ENCODE peak calls at places on chromosome 12, in seven cellular contexts. C is WTC11, Z is HCT116, L is HepG2, V is HEK293T, B is H1, G is GM12878. N is an unnamed sample.

GRCh38 chr12:49059385-49060232 is 985 bp downstream of the KMT2D start:
- DNase-seq in C (peak; percentile 54), Z (no peak), L (no peak), V (peak; percentile 34), B (no peak), G (no peak), N (peak; percentile 55)

GRCh38 chr12:6987956-6988573 is 17.4 kb downstream of the EMG1 start:
- DNase-seq in C (no peak), Z (no peak), L (no peak), V (no peak), B (no peak), G (no peak), N (no peak)

GRCh38 chr12:93134175-93134574 is 205.1 kb upstream of the EEA1 start:
- DNase-seq in C (no peak), Z (no peak), L (no peak), V (no peak), B (no peak), G (no peak), N (no peak)

GRCh38 chr12:104090685-104091084 is 26.4 kb downstream of the HCFC2 start:
- DNase-seq in C (no peak), Z (no peak), L (no peak), V (no peak), B (no peak), G (no peak), N (peak; percentile 15)

GRCh38 chr12:72276212-72276865 is 4.2 kb downstream of the TRHDE start:
- DNase-seq in C (no peak), Z (no peak), L (no peak), V (no peak), B (no peak), G (no peak), N (no peak)

GRCh38 chr12:1839464-1839863 is 19.1 kb downstream of the LRTM2 start:
- DNase-seq in C (no peak), Z (no peak), L (no peak), V (no peak), B (no peak), G (no peak), N (no peak)

GRCh38 chr12:22700126-22700525 is 75.2 kb downstream of the ETNK1 start:
- DNase-seq in C (no peak), Z (no peak), L (no peak), V (no peak), B (no peak), G (no peak), N (no peak)

GRCh38 chr12:69392146-69392928 is 32.8 kb downstream of the YEATS4 start:
- DNase-seq in C (no peak), Z (no peak), L (no peak), V (no peak), B (no peak), G (no peak), N (no peak)

GRCh38 chr12:55955800-55956508 is 9.9 kb downstream of the PMEL start:
- DNase-seq in C (no peak), Z (peak; percentile 88), L (peak; percentile 48), V (no peak), B (no peak), G (no peak), N (peak; percentile 43)

GRCh38 chr12:130336723-130337475 is 788 bp upstream of the PIWIL1 start:
- DNase-seq in C (no peak), Z (no peak), L (no peak), V (no peak), B (no peak), G (no peak), N (no peak)

GRCh38 chr12:66919466-66919865 is 240.6 kb upstream of the GRIP1 start:
- DNase-seq in C (no peak), Z (no peak), L (no peak), V (no peak), B (no peak), G (no peak), N (no peak)

GRCh38 chr12:87283111-87283510 is 746.1 kb downstream of the C12orf50 start:
- DNase-seq in C (no peak), Z (no peak), L (no peak), V (no peak), B (no peak), G (no peak), N (no peak)

GRCh38 chr12:107684990-107685359 is 624 bp upstream of the PWP1 start:
- DNase-seq in C (no peak), Z (peak; percentile 23), L (peak; percentile 96), V (peak; percentile 36), B (no peak), G (no peak), N (peak; percentile 61)

GRCh38 chr12:27193854-27194544 is 50.1 kb upstream of the STK38L start:
- DNase-seq in C (no peak), Z (no peak), L (no peak), V (no peak), B (no peak), G (no peak), N (no peak)

GRCh38 chr12:76085159-76085868 is 829 bp upstream of the NAP1L1 start:
- DNase-seq in C (no peak), Z (no peak), L (no peak), V (no peak), B (no peak), G (no peak), N (no peak)

GRCh38 chr12:90585640-90586304 is 369.2 kb downstream of the CCER1 start:
- DNase-seq in C (no peak), Z (no peak), L (no peak), V (no peak), B (no peak), G (no peak), N (no peak)

GRCh38 chr12:107653519-107653918 is 32.1 kb upstream of the PWP1 start:
- DNase-seq in C (no peak), Z (no peak), L (no peak), V (no peak), B (no peak), G (no peak), N (no peak)

GRCh38 chr12:76249501-76249900 is 98.7 kb downstream of the BBS10 start:
- DNase-seq in C (no peak), Z (no peak), L (no peak), V (no peak), B (no peak), G (no peak), N (no peak)

GRCh38 chr12:9387450-9387849 is 179.3 kb upstream of the PZP start:
- DNase-seq in C (no peak), Z (no peak), L (no peak), V (no peak), B (no peak), G (no peak), N (no peak)

GRCh38 chr12:124639407-124639806 is 72.0 kb upstream of the NCOR2 start:
- DNase-seq in C (no peak), Z (no peak), L (no peak), V (no peak), B (no peak), G (no peak), N (no peak)

GRCh38 chr12:124635316-124635715 is 67.9 kb upstream of the NCOR2 start:
- DNase-seq in C (no peak), Z (no peak), L (no peak), V (no peak), B (no peak), G (no peak), N (no peak)

GRCh38 chr12:124636138-124636968 is 68.9 kb upstream of the NCOR2 start:
- DNase-seq in C (no peak), Z (peak; percentile 40), L (no peak), V (no peak), B (no peak), G (peak; percentile 11), N (peak; percentile 70)

GRCh38 chr12:124637163-124637562 is 69.8 kb upstream of the NCOR2 start:
- DNase-seq in C (no peak), Z (no peak), L (no peak), V (no peak), B (no peak), G (no peak), N (no peak)

DNA sequence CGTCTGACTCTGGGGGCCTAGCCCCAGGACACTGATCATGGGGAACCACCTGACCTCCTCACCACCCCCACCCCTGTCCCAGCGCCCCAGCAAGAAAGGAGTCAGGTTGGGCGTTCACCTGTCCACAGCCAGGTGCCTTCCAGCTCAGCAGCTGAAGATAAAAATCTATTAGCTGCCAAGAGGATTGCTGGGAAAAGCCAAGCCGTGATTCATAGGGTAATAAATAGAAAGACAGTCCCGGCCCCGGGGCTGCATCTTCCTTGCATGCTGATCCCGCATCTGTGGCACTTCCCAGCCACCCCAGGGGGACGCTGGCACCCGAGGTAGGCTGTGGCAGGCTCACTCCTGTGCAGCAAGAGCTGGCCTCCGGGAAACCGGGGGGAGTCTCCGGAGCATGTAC is 70.2 kb upstream of the NCOR2 start:
- DNase-seq in C (no peak), Z (no peak), L (no peak), V (no peak), B (no peak), G (no peak), N (no peak)
- TF ChIP-seq SP1 in C (no peak), Z (peak; percentile 53), L (no peak), V (no peak), B (no peak), G (no peak), N (no peak)

GRCh38 chr12:122123761-122124145 is 45.2 kb downstream of the MLXIP start:
- DNase-seq in C (no peak), Z (no peak), L (no peak), V (no peak), B (no peak), G (no peak), N (no peak)

GRCh38 chr12:122116707-122117535 is 38.4 kb downstream of the MLXIP start:
- DNase-seq in C (no peak), Z (no peak), L (no peak), V (no peak), B (no peak), G (no peak), N (no peak)

GRCh38 chr12:122121341-122122192 is 43.0 kb downstream of the MLXIP start:
- DNase-seq in C (no peak), Z (no peak), L (no peak), V (no peak), B (no peak), G (no peak), N (no peak)

GRCh38 chr12:122123051-122123760 is 44.6 kb downstream of the MLXIP start:
- DNase-seq in C (peak; percentile 86), Z (peak; percentile 41), L (peak; percentile 63), V (peak; percentile 81), B (no peak), G (no peak), N (peak; percentile 74)

DNA sequence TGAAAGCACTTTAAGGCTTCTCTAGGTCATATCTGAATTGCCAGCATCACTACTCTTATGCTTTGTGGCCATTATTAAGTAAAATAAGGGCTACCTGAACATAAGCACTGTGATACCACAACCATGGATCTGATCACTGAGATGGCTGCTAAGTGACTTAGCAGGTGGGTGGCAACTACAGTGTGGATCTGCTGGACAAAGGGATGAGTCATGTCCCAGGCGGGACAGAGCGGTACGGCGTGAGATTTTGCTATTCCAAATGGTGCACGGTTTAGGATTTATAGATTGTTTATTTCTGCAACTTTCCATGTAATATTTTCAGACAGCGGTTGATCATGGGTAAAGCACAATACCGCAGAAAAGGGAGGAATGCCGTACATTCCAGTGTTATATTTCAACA is 39.4 kb downstream of the MLXIP start:
- DNase-seq in C (no peak), Z (no peak), L (no peak), V (no peak), B (no peak), G (no peak), N (no peak)
- TF ChIP-seq SP1 in C (no peak), Z (no peak), L (no peak), V (no peak), B (no peak), G (no peak), N (no peak)

GRCh38 chr12:52645120-52645761 is 6.8 kb downstream of the KRT2 start:
- DNase-seq in C (no peak), Z (no peak), L (no peak), V (no peak), B (no peak), G (no peak), N (peak; percentile 39)
- TF ChIP-seq SP1 in C (no peak), Z (no peak), L (no peak), V (no peak), B (no peak), G (no peak), N (no peak)

GRCh38 chr12:97960741-97961608 is 498.4 kb downstream of the RMST start:
- DNase-seq in C (peak; percentile 57), Z (peak; percentile 8), L (peak; percentile 14), V (peak; percentile 38), B (no peak), G (peak; percentile 3), N (peak; percentile 27)
- TF ChIP-seq SP1 in C (no peak), Z (no peak), L (no peak), V (no peak), B (no peak), G (no peak), N (no peak)